ENCODE peak calls at places on chromosomes 3 and 15, in four cellular contexts. S, E, Z and A are unnamed samples.

GRCh38 chr15:41969851-41970431 is 2.4 kb downstream of the EHD4 start:
- DNase-seq in S (no peak), Z (peak), E (no peak), A (no peak)

GRCh38 chr3:111215481-111215880 is 143.9 kb downstream of the NECTIN3 start:
- DNase-seq in E (no peak), Z (no peak), S (no peak), A (no peak)

GRCh38 chr3:170368921-170369320 is 11.4 kb downstream of the SKIL start:
- DNase-seq in Z (no peak), E (no peak), S (no peak), A (no peak)

GRCh38 chr15:43854801-43855200 is 28.0 kb downstream of the WDR76 start:
- DNase-seq in E (no peak), S (no peak), Z (no peak), A (no peak)

GRCh38 chr3:179840985-179841384 is 188.1 kb downstream of the USP13 start:
- DNase-seq in S (no peak), Z (no peak), E (no peak), A (no peak)

GRCh38 chr3:100053929-100054620 is 60.2 kb downstream of the FILIP1L start:
- DNase-seq in S (peak), E (no peak), Z (no peak), A (no peak)

GRCh38 chr3:159443266-159443665 is 545.4 kb upstream of the IL12A start:
- DNase-seq in Z (no peak), E (no peak), S (no peak), A (no peak)

GRCh38 chr15:63135804-63136203 is 14.1 kb downstream of the LACTB start:
- DNase-seq in Z (no peak), S (no peak), E (no peak), A (no peak)

GRCh38 chr3:27669505-27670085 is 52.5 kb downstream of the EOMES start:
- DNase-seq in Z (peak), E (no peak), S (no peak), A (no peak)

GRCh38 chr15:85407421-85408269 is 27.2 kb downstream of the AKAP13 start:
- DNase-seq in Z (no peak), S (peak), E (no peak), A (peak)

GRCh38 chr3:185663929-185664328 is 77.8 kb downstream of the SENP2 start:
- DNase-seq in S (no peak), E (no peak), Z (no peak), A (no peak)

GRCh38 chr15:89492934-89493631 is 3.3 kb downstream of the RHCG start:
- DNase-seq in E (no peak), Z (no peak), S (no peak), A (no peak)

GRCh38 chr3:100213891-100214573 is 46.8 kb upstream of the TBC1D23 start:
- DNase-seq in E (no peak), Z (no peak), S (no peak), A (no peak)

GRCh38 chr15:66359740-66360139 is 3.3 kb upstream of the TIPIN start:
- DNase-seq in Z (peak), S (peak), E (no peak), A (no peak)

GRCh38 chr3:29777869-29778268 is 497.0 kb downstream of the RBMS3 start:
- DNase-seq in Z (no peak), E (no peak), S (no peak), A (no peak)

GRCh38 chr15:74843891-74844299 is 939 bp upstream of the ULK3 start:
- DNase-seq in S (no peak), E (peak), Z (no peak), A (no peak)

GRCh38 chr3:129934234-129935123 is 40.0 kb upstream of the TRH start:
- DNase-seq in E (peak), S (peak), Z (no peak), A (peak)

GRCh38 chr15:90079619-90080559 is 22.4 kb downstream of the IDH2 start:
- DNase-seq in Z (no peak), S (no peak), E (no peak), A (no peak)

GRCh38 chr3:43104786-43105185 is 1.1 kb downstream of the POMGNT2 start:
- DNase-seq in S (no peak), E (no peak), Z (no peak), A (no peak)

GRCh38 chr3:16301490-16301889 is 36.5 kb downstream of the OXNAD1 start:
- DNase-seq in Z (no peak), E (no peak), S (no peak), A (no peak)

GRCh38 chr3:98994128-98994762 is 92.8 kb upstream of the DCBLD2 start:
- DNase-seq in E (no peak), Z (no peak), S (peak), A (peak)

GRCh38 chr3:46558184-46559029 is 7.7 kb downstream of the LRRC2 start:
- DNase-seq in Z (peak), S (peak), E (peak), A (peak)
- TF ChIP-seq SP1 in Z (no peak), S (peak), E (peak), A (no peak)

GRCh38 chr3:113374078-113374477 is 67.2 kb downstream of the CFAP44 start:
- DNase-seq in E (no peak), Z (no peak), S (no peak), A (no peak)

GRCh38 chr3:113377158-113377557 is 64.1 kb downstream of the CFAP44 start:
- DNase-seq in Z (peak), E (no peak), S (peak), A (no peak)
- TF ChIP-seq TARDBP in Z (no peak), E (no peak), S (no peak), A (no peak)

DNA sequence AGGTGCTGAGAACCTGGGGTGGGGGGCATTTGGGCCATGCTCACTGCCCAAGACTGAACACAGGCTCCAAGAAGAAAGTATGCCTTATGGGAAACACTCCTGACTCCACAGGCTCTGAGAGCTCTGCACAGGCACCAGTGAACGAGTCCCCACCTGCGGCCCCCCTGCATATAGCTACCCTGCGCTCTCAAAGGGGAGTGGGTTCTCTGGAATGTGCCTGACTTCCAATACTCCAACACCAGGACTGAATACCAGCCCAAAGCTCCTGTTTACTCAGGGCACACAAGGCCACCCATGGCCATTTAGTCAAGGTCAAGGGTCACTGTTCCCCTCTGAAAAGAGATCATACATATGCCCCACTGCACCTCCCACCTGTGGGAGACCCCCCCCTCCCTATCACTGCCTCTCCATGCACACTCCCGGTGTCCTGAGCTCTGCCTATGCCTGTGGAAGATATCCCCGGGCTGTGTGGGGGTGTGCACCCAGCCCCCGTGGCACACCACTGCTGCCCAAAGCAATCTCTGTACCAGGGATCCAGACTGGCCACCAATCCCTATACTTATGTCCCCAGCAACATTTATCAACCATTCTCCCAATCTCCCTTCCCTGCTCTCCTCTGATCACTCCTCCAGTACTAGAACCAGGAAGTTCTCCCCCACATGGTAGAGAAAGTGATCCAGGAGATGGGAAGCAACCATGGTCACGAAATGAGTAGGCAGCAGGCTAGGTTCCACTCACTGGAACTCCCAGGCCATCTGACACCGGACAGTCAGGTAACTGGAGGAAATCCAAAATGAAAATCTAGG is 1.5 kb upstream of the PLXNB1 start:
- DNase-seq in Z (no peak), E (no peak), S (peak), A (no peak)
- TF ChIP-seq BHLHE40 in Z (no peak), E (no peak), S (peak), A (no peak)

GRCh38 chr3:116517308-116517707 is 72.0 kb upstream of the LSAMP start:
- DNase-seq in E (no peak), Z (no peak), S (no peak), A (peak)
- TF ChIP-seq SP1 in E (no peak), Z (no peak), S (no peak), A (no peak)

DNA sequence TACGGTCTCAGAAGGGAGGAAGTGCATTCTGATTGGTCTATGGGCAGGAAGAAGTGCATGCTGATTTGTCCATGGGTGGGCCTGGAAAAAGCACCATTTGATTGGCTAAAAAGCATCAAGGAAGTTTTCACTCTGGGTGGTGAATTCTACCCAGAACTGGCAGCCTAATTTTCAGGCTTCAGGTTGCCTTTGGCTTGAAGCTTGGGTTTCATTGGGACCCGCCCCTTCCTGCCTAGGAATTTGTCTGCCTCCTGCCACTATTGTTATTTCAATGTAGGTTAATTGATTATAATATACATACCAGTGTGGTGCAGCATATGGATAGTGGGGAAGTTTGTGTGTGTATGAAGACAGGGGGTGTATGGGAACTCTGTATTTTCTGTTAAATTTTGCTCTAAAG is 1355.9 kb downstream of the SI start:
- DNase-seq in Z (no peak), S (no peak), E (no peak), A (no peak)
- TF ChIP-seq TARDBP in Z (no peak), S (no peak), E (no peak), A (no peak)

GRCh38 chr3:62226601-62227339 is 146.6 kb downstream of the FEZF2 start:
- DNase-seq in E (no peak), S (no peak), Z (no peak), A (no peak)

GRCh38 chr3:62229201-62229600 is 144.1 kb downstream of the FEZF2 start:
- DNase-seq in Z (no peak), E (no peak), S (no peak), A (no peak)

GRCh38 chr3:62233065-62233464 is 140.3 kb downstream of the FEZF2 start:
- DNase-seq in S (no peak), Z (no peak), E (no peak), A (no peak)

GRCh38 chr3:62228467-62228866 is 144.9 kb downstream of the FEZF2 start:
- DNase-seq in E (no peak), S (no peak), Z (no peak), A (no peak)

DNA sequence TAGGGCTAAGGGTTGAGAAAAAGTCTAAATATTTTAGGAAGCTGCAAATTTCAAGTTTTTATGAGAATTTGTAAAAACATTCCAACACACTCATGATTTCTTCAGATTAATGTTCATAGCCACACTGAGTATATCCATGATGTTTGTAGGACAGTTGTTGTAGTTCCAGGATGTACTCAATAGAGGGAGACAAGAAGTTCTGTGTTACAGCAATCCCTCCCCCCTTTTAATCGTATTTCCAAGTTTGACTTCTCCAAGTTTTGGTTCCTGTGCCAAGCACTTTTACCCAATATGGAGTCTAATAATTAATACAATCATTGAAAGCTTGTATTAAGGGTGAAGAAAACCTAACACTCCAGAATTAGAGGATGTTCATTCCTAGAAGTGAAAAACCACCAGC is 143.4 kb downstream of the FEZF2 start:
- DNase-seq in E (peak), Z (no peak), S (no peak), A (peak)
- TF ChIP-seq BHLHE40 in E (no peak), Z (no peak), S (no peak), A (no peak)

GRCh38 chr3:128203171-128203570 is 49.9 kb downstream of the EEFSEC start:
- DNase-seq in Z (no peak), E (no peak), S (no peak), A (no peak)
- TF ChIP-seq SP1 in Z (no peak), E (no peak), S (no peak), A (no peak)